ENCODE peak calls at places on chromosomes 1 and 21, in ten cellular contexts. F is upper lobe of right lung; U is HAP-1; T is ovary; D is cardiac muscle cell; E is Karpas-422; S is heart left ventricle; Y is Peyer's patch; Z is GM23248; N is CD4-positive, alpha-beta memory T cell. I is an unnamed sample. For H3K9me3 and H3K4me1, the result is how much of the 10 kb centered on the place peaks cover.

GRCh38 chr1:228043281-228043845 is 36.6 kb downstream of the WNT3A start:
- DNase-seq in F (peak), U (no peak), T (no peak), D (no peak), E (no peak), S (no peak), Y (no peak), Z (peak), N (no peak), I (no peak)

GRCh38 chr1:2403273-2403672 is 9.1 kb downstream of the PEX10 start:
- DNase-seq in F (no peak), U (no peak), T (no peak), D (no peak), E (no peak), S (no peak), Y (no peak), Z (no peak), N (no peak), I (no peak)

GRCh38 chr1:73162576-73162975 is 880.2 kb upstream of the NEGR1 start:
- DNase-seq in F (no peak), U (no peak), T (no peak), D (no peak), E (no peak), S (no peak), Y (no peak), Z (no peak), N (no peak), I (no peak)

GRCh38 chr1:118716775-118717174 is 271.4 kb downstream of the TBX15 start:
- DNase-seq in F (no peak), U (no peak), T (no peak), D (peak), E (no peak), S (no peak), Y (no peak), Z (peak), N (no peak), I (no peak)

GRCh38 chr1:22089787-22090186 is 37.3 kb downstream of the CDC42 start:
- DNase-seq in F (no peak), U (no peak), T (no peak), D (no peak), E (no peak), S (no peak), Y (no peak), Z (no peak), N (peak), I (no peak)

GRCh38 chr1:11072216-11072917 is 12.5 kb upstream of the SRM start:
- DNase-seq in F (peak), U (no peak), T (no peak), D (no peak), E (peak), S (no peak), Y (peak), Z (no peak), N (no peak), I (no peak)

GRCh38 chr1:234608026-234608719 is 1.8 kb downstream of the IRF2BP2 start:
- DNase-seq in F (peak), U (peak), T (peak), D (peak), E (peak), S (peak), Y (peak), Z (peak), N (peak), I (peak)

GRCh38 chr1:235011064-235011598 is 117.5 kb downstream of the TOMM20 start:
- DNase-seq in F (no peak), U (no peak), T (no peak), D (no peak), E (no peak), S (no peak), Y (no peak), Z (no peak), N (peak), I (no peak)

GRCh38 chr1:26277719-26278118 is 2.2 kb upstream of the SH3BGRL3 start:
- DNase-seq in F (no peak), U (no peak), T (no peak), D (no peak), E (peak), S (peak), Y (no peak), Z (peak), N (no peak), I (no peak)

GRCh38 chr1:40755052-40755451 is 28.5 kb upstream of the KCNQ4 start:
- DNase-seq in F (no peak), U (no peak), T (no peak), D (peak), E (no peak), S (no peak), Y (no peak), Z (no peak), N (no peak), I (no peak)

GRCh38 chr1:36367067-36367466 is 18.7 kb downstream of the STK40 start:
- DNase-seq in F (no peak), U (no peak), T (no peak), D (no peak), E (no peak), S (no peak), Y (no peak), Z (no peak), N (peak), I (no peak)

GRCh38 chr1:237888143-237888542 is 2.6 kb downstream of the ZP4 start:
- DNase-seq in F (no peak), U (no peak), T (no peak), D (no peak), E (no peak), S (no peak), Y (no peak), Z (no peak), N (no peak), I (no peak)

GRCh38 chr21:35324372-35325220 is 275.5 kb upstream of the RUNX1 start:
- DNase-seq in F (no peak), U (no peak), T (peak), D (peak), E (no peak), S (no peak), Y (no peak), Z (peak), N (no peak), I (no peak)

GRCh38 chr1:203537806-203538464 is 44.0 kb downstream of the OPTC start:
- DNase-seq in F (peak), U (no peak), T (no peak), D (peak), E (no peak), S (no peak), Y (no peak), Z (peak), N (no peak), I (peak)

GRCh38 chr1:212186427-212187207 is 98.6 kb upstream of the PPP2R5A start:
- DNase-seq in F (no peak), U (no peak), T (no peak), D (peak), E (peak), S (no peak), Y (no peak), Z (no peak), N (peak), I (no peak)

GRCh38 chr1:234603221-234604204 is 6.5 kb downstream of the IRF2BP2 start:
- DNase-seq in F (no peak), U (peak), T (no peak), D (peak), E (no peak), S (no peak), Y (no peak), Z (peak), N (no peak), I (no peak)

GRCh38 chr1:182644863-182645262 is 39.5 kb downstream of the RGS8 start:
- DNase-seq in F (no peak), U (no peak), T (no peak), D (no peak), E (peak), S (no peak), Y (no peak), Z (no peak), N (no peak), I (no peak)

GRCh38 chr21:32560896-32561295 is 24.4 kb downstream of the TCP10L start:
- DNase-seq in F (no peak), U (peak), T (no peak), D (no peak), E (no peak), S (no peak), Y (no peak), Z (no peak), N (no peak), I (no peak)
- H3K4me3 ChIP-seq in F (no peak), U (no peak), T (no peak), D (no peak), E (no peak), S (no peak), Y (no peak), Z (no peak), N (no peak), I (no peak)

DNA sequence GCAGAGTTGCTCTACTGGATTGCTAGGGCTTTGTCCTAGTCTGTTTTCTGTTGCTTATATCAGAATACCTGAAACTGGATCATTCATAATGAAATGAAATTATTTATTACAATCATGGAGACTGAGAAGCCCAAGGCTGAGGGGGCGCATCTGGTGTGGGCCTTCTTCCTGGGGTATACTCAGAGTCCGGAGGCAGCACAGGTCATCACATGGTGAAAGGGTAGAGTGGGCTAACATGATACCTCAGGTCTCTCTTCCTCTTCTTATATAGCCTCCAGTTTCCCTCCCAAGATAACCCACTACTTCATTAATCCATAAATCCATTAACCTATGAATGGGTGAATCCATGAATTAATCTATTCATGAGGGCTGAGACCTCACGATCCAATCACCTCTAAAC is 667.6 kb upstream of the NCAM2 start:
- DNase-seq in F (no peak), U (no peak), T (no peak), D (no peak), E (no peak), S (no peak), Y (no peak), Z (no peak), N (no peak), I (no peak)
- H3K9me3 ChIP-seq in F (under half), U (under half), T (under half), D (under half), E (under half), S (under half), Y (under half), Z (under half), N (under half), I (under half)

GRCh38 chr1:109816975-109817535 is 53.3 kb upstream of the EPS8L3 start:
- DNase-seq in F (no peak), U (no peak), T (no peak), D (no peak), E (no peak), S (no peak), Y (no peak), Z (no peak), N (no peak), I (no peak)
- H3K4me1 ChIP-seq in F (under half), U (under half), T (under half), D (under half), E (under half), S (under half), Y (under half), Z (under half), N (under half), I (under half)

GRCh38 chr21:15849161-15849560 is 119.4 kb downstream of the USP25 start:
- DNase-seq in F (no peak), U (no peak), T (no peak), D (no peak), E (no peak), S (no peak), Y (no peak), Z (no peak), N (no peak), I (no peak)

GRCh38 chr21:15849925-15850324 is 120.1 kb downstream of the USP25 start:
- DNase-seq in F (no peak), U (no peak), T (no peak), D (no peak), E (no peak), S (no peak), Y (no peak), Z (no peak), N (no peak), I (no peak)

GRCh38 chr21:15852146-15852545 is 122.4 kb downstream of the USP25 start:
- DNase-seq in F (no peak), U (no peak), T (no peak), D (no peak), E (no peak), S (no peak), Y (no peak), Z (no peak), N (no peak), I (no peak)

GRCh38 chr21:15848632-15849031 is 118.8 kb downstream of the USP25 start:
- DNase-seq in F (no peak), U (no peak), T (no peak), D (peak), E (no peak), S (no peak), Y (no peak), Z (peak), N (no peak), I (no peak)

GRCh38 chr21:15850645-15851044 is 120.9 kb downstream of the USP25 start:
- DNase-seq in F (no peak), U (no peak), T (no peak), D (peak), E (no peak), S (no peak), Y (no peak), Z (peak), N (no peak), I (no peak)
- H3K4me3 ChIP-seq in F (no peak), U (no peak), T (no peak), D (no peak), E (no peak), S (no peak), Y (no peak), Z (no peak), N (no peak), I (no peak)

I was measured in aorta.